ENCODE peak calls at places on chromosomes 7 and 10, in seven cellular contexts. O, T, M, A, G, Z and B are unnamed samples.

GRCh38 chr7:96430350-96430749 is 108.5 kb upstream of the SLC25A13 start:
- DNase-seq in A (peak), O (no peak), Z (no peak), T (no peak), M (no peak), G (no peak), B (no peak)

GRCh38 chr10:110528224-110528997 is 30.7 kb downstream of the DUSP5 start:
- DNase-seq in G (peak), Z (no peak), A (peak), M (no peak), T (peak), O (peak), B (no peak)

GRCh38 chr10:122186822-122187810 is 84.0 kb upstream of the BTBD16 start:
- DNase-seq in Z (no peak), A (no peak), T (no peak), G (peak), M (no peak), O (no peak), B (no peak)

GRCh38 chr7:35729061-35729783 is 34.3 kb upstream of the HERPUD2 start:
- DNase-seq in A (peak), O (no peak), M (no peak), Z (peak), T (no peak), G (no peak), B (peak)

GRCh38 chr10:44827431-44828006 is 83.6 kb upstream of the TMEM72 start:
- DNase-seq in T (no peak), O (no peak), M (no peak), A (no peak), Z (no peak), G (no peak), B (no peak)

GRCh38 chr7:137913985-137914384 is 67.2 kb upstream of the DGKI start:
- DNase-seq in A (no peak), G (no peak), O (no peak), T (no peak), Z (no peak), M (no peak), B (no peak)

GRCh38 chr7:46603296-46603701 is 682.2 kb upstream of the IGFBP3 start:
- DNase-seq in Z (no peak), A (no peak), M (no peak), G (no peak), T (no peak), O (no peak), B (no peak)

GRCh38 chr10:108203905-108204527 is 1039.5 kb upstream of the SORCS1 start:
- DNase-seq in O (no peak), Z (no peak), M (no peak), T (no peak), G (no peak), A (no peak), B (no peak)

GRCh38 chr10:43401627-43402026 is 7.4 kb downstream of the HNRNPF start:
- DNase-seq in M (no peak), A (no peak), O (peak), T (no peak), G (no peak), Z (no peak), B (no peak)

GRCh38 chr10:71740069-71740468 is 20.5 kb upstream of the C10orf105 start:
- DNase-seq in O (no peak), G (no peak), Z (no peak), M (no peak), T (peak), A (no peak), B (no peak)

GRCh38 chr7:101537935-101538595 is 91.0 kb downstream of the MYL10 start:
- DNase-seq in T (no peak), A (no peak), Z (no peak), G (no peak), M (no peak), O (peak), B (no peak)

GRCh38 chr7:116384936-116385635 is 114.5 kb upstream of the CAV2 start:
- DNase-seq in O (no peak), T (no peak), A (no peak), G (no peak), Z (no peak), M (no peak), B (no peak)

GRCh38 chr10:6621536-6621935 is 41.5 kb upstream of the PRKCQ start:
- DNase-seq in T (peak), Z (peak), M (no peak), G (peak), O (no peak), A (no peak), B (no peak)

GRCh38 chr10:3623746-3624145 is 161.3 kb downstream of the KLF6 start:
- DNase-seq in T (peak), M (no peak), A (no peak), Z (no peak), G (no peak), O (no peak), B (no peak)

GRCh38 chr10:23158370-23158769 is 33.7 kb upstream of the PTF1A start:
- DNase-seq in T (peak), Z (peak), O (peak), A (peak), G (peak), M (peak), B (no peak)

GRCh38 chr10:69352569-69353264 is 64.0 kb downstream of the TACR2 start:
- DNase-seq in O (no peak), M (no peak), T (peak), G (no peak), Z (no peak), A (no peak), B (no peak)

GRCh38 chr7:96028729-96029128 is 256.4 kb downstream of the DYNC1I1 start:
- DNase-seq in G (no peak), Z (no peak), M (no peak), O (no peak), T (no peak), A (no peak), B (no peak)

GRCh38 chr7:89593125-89593524 is 561.1 kb upstream of the STEAP1 start:
- DNase-seq in G (no peak), M (no peak), T (no peak), A (no peak), O (no peak), Z (no peak), B (no peak)

GRCh38 chr10:28722065-28722803 is 44.9 kb downstream of the BAMBI start:
- DNase-seq in A (no peak), Z (peak), T (peak), M (peak), G (peak), O (peak), B (no peak)

GRCh38 chr7:55518836-55519235 is 53.5 kb downstream of the VOPP1 start:
- DNase-seq in A (no peak), M (no peak), G (no peak), T (no peak), O (no peak), Z (no peak), B (no peak)

GRCh38 chr7:125606661-125607060 is 677.0 kb upstream of the POT1 start:
- DNase-seq in M (no peak), G (no peak), O (no peak), A (no peak), T (no peak), Z (no peak), B (no peak)

GRCh38 chr7:465710-466400 is 53.8 kb downstream of the PDGFA start:
- DNase-seq in G (no peak), A (no peak), Z (peak), O (no peak), T (no peak), M (no peak), B (peak)

GRCh38 chr10:91520657-91521056 is 110.5 kb downstream of the HECTD2 start:
- DNase-seq in Z (no peak), A (no peak), O (no peak), M (no peak), T (peak), G (no peak), B (no peak)

GRCh38 chr7:169854-170172 is 22.6 kb upstream of the FAM20C start:
- DNase-seq in Z (no peak), M (no peak), G (no peak), A (no peak), T (no peak), O (no peak), B (no peak)

GRCh38 chr10:78718032-78718572 is 350.7 kb upstream of the ZMIZ1 start:
- DNase-seq in A (no peak), T (no peak), Z (no peak), G (no peak), O (no peak), M (no peak), B (no peak)

GRCh38 chr7:45421096-45421495 is 153.1 kb upstream of the ADCY1 start:
- DNase-seq in M (no peak), T (no peak), A (no peak), G (no peak), O (no peak), Z (no peak), B (no peak)

GRCh38 chr10:32077896-32078295 is 21.7 kb upstream of the KIF5B start:
- DNase-seq in T (peak), G (peak), A (no peak), M (no peak), O (no peak), Z (no peak), B (no peak)

GRCh38 chr10:61391281-61391680 is 61.9 kb downstream of the TMEM26 start:
- DNase-seq in M (no peak), T (no peak), G (no peak), O (no peak), A (no peak), Z (no peak), B (no peak)

GRCh38 chr7:46432666-46433065 is 511.6 kb upstream of the IGFBP3 start:
- DNase-seq in Z (no peak), A (no peak), O (no peak), G (no peak), M (no peak), T (peak), B (no peak)

GRCh38 chr7:141674201-141674671 is 27.7 kb downstream of the DENND11 start:
- DNase-seq in T (peak), O (peak), G (no peak), Z (no peak), A (no peak), M (peak), B (no peak)

GRCh38 chr7:98294798-98295382 is 13.4 kb downstream of the BRI3 start:
- DNase-seq in O (peak), G (peak), Z (peak), T (peak), M (peak), A (no peak), B (peak)

GRCh38 chr10:66784796-66785195 is 141.0 kb upstream of the LRRTM3 start:
- DNase-seq in M (no peak), G (no peak), T (no peak), A (no peak), O (no peak), Z (no peak), B (no peak)

GRCh38 chr7:24926623-24927539 is 53.1 kb downstream of the OSBPL3 start:
- DNase-seq in Z (no peak), T (peak), G (no peak), O (no peak), A (no peak), M (no peak), B (no peak)

GRCh38 chr7:7498881-7499280 is 36.8 kb downstream of the COL28A1 start:
- DNase-seq in A (no peak), T (no peak), G (no peak), M (no peak), O (no peak), Z (no peak), B (no peak)

DNA sequence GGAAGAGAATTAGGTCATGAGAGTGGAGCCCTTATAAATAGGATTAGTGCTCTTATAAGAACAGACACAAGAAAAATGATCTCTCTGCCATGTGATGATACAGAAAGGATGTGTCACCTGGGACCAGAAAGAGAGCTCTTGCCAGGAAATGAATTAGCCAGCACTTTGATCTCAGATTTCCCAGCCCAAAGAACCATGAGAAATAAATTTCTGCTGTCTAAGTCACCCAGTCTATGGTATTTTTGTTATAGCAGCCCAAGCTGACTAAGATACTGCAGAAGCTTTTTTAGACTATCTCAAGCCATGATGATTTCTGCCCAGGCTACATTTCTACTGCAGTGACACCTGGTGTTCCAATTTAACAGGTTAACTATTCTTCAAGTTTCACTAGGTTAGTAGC is 84.8 kb downstream of the RSU1 start:
- DNase-seq in O (no peak), A (no peak), G (no peak), Z (no peak), T (no peak), M (no peak), B (no peak)
- TF ChIP-seq CTCF in O (no peak), A (no peak), G (no peak), Z (no peak), T (no peak), M (no peak), B (no peak)

GRCh38 chr10:97713828-97714400 is 384 bp downstream of the MARVELD1 start:
- DNase-seq in Z (peak), M (peak), G (peak), T (peak), O (peak), A (peak), B (peak)
- TF ChIP-seq CTCF in Z (peak), M (peak), G (peak), T (peak), O (peak), A (peak), B (no peak)

GRCh38 chr10:97179731-97180366 is 5.9 kb downstream of the SLIT1 start:
- DNase-seq in O (peak), M (peak), G (peak), Z (no peak), A (no peak), T (no peak), B (no peak)
- TF ChIP-seq CTCF in O (peak), M (peak), G (peak), Z (peak), A (no peak), T (no peak), B (no peak)

GRCh38 chr10:12711344-12711708 is 290.2 kb downstream of the CCDC3 start:
- DNase-seq in T (no peak), G (no peak), A (no peak), M (no peak), O (no peak), Z (no peak), B (no peak)
- TF ChIP-seq CTCF in T (no peak), G (no peak), A (no peak), M (no peak), O (no peak), Z (peak), B (no peak)

DNA sequence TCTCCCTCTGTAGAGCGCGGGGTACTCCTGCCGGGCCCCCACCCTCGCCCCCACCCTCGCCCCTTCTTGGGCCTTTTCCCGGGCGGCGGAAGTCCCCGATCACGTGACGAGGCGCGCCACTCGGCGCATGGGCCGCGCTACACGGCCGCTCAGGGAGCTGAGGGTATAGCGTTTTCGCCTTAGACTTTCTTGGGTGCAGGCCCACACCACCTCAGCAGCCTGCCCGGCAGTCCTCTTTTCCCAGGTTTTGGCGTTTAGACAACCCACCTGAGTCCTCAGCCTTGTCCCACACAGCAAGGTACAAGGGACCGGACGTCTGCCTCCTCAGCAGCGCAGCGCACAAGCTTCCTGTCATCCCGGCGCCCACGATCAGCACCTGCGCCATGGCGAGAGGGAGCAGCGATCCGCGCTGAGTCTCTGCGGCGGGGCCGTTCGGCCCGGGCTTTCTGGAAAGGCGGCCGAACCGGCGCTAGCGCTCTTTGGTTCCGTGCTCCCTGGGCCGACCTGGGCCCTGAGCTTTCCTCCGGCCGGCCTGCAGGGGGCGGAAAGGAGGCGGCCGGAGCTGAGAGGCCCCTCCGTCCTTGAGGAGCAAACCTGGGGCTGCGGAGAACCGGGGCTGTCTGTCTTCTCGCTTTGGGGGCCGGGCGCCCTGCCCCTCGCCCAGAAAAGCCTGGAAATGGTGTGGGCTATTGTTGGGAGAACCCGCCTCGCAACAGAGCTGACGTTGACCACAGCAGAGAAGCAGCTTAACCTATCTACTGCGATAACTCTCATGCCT is at the start of gene RNLS:
- DNase-seq in O (peak), A (peak), G (peak), Z (peak), T (peak), M (peak), B (peak)
- TF ChIP-seq CTCF in O (peak), A (peak), G (peak), Z (peak), T (peak), M (peak), B (no peak)

GRCh38 chr7:107564553-107565298 is 955 bp downstream of the DUS4L start:
- DNase-seq in A (no peak), O (no peak), Z (no peak), G (no peak), M (no peak), T (peak), B (no peak)
- TF ChIP-seq CTCF in A (no peak), O (no peak), Z (no peak), G (no peak), M (no peak), T (no peak), B (no peak)

GRCh38 chr7:6106140-6106904 is 75.1 kb downstream of the ANKRD61 start:
- DNase-seq in Z (no peak), M (no peak), O (no peak), A (peak), T (peak), G (peak), B (no peak)
- TF ChIP-seq CTCF in Z (peak), M (no peak), O (no peak), A (peak), T (peak), G (peak), B (no peak)

GRCh38 chr7:37208528-37208927 is 240.1 kb downstream of the ELMO1 start:
- DNase-seq in Z (peak), A (peak), T (peak), O (peak), M (peak), G (peak), B (no peak)
- TF ChIP-seq CTCF in Z (peak), A (peak), T (peak), O (peak), M (peak), G (peak), B (no peak)

GRCh38 chr10:132592790-132593788 is 55.5 kb downstream of the INPP5A start:
- DNase-seq in Z (no peak), G (no peak), T (no peak), M (no peak), O (no peak), A (no peak), B (no peak)

GRCh38 chr10:132590094-132590751 is 52.6 kb downstream of the INPP5A start:
- DNase-seq in G (no peak), A (no peak), O (no peak), M (no peak), T (no peak), Z (no peak), B (no peak)

GRCh38 chr10:132589681-132590080 is 52.1 kb downstream of the INPP5A start:
- DNase-seq in A (no peak), M (no peak), G (no peak), O (no peak), T (no peak), Z (no peak), B (no peak)

GRCh38 chr10:132590752-132591121 is 53.1 kb downstream of the INPP5A start:
- DNase-seq in T (no peak), M (no peak), A (no peak), G (no peak), O (no peak), Z (no peak), B (no peak)

DNA sequence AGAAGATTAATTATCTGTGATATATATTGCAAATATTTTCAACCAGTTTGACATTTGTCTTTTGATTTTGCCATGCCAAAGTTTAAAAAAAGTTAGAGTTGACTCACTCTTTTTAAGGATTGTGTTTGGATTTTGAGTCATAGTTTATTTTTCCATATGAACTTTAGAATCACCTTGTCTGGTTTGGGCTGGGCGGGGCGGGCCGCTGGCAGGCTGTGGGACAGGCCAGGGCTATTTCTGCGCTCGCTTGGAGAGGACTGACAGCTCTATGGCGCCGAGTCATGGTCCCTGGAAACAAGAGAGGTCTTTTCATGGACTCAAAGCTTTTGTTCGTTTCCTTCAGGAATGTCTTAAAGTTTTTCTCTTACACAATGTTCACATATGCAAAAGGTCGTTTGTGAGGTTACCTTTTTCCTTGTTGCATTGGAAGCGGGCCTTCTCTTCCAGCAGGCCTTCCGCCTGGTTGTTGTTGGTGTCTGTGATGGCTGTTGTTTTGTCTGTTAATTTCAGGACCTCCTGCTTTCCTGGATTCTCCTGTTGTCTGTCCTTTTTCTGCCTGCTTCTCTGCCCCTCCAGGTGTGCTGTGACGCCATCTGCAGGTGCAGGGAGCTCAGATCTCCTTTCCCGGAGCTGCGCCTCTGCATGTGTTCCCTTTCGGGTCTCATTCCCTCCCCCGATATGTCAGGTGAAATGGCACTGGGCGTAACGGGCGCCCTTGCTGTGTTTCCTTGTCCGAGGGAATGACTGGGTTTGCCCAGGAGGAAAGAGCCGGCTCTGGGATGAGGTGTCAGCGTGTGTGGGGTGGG is 53.8 kb downstream of the INPP5A start:
- DNase-seq in T (peak), G (no peak), Z (no peak), M (no peak), A (no peak), O (peak), B (no peak)
- TF ChIP-seq CTCF in T (no peak), G (no peak), Z (no peak), M (no peak), A (no peak), O (peak), B (no peak)